ENCODE peak calls at places on chromosomes 5 and 9, in four cellular contexts. Y is fibroblast of the aortic adventitia, T is PC-3, J is mucosa of descending colon. Q is an unnamed sample.
A peak's percentile ranks its signal among the peaks of the same experiment; 100 is the strongest.

GRCh38 chr5:43553381-43553780 is 3.5 kb downstream of the PAIP1 start:
- DNase-seq in Y (peak; percentile 9), T (peak; percentile 15), J (no peak), Q (no peak)

GRCh38 chr9:136942112-136942880 is 2.2 kb downstream of the FBXW5 start:
- DNase-seq in Y (no peak), T (no peak), J (no peak), Q (no peak)

GRCh38 chr5:94422819-94423218 is 195.6 kb downstream of the KIAA0825 start:
- DNase-seq in Y (peak; percentile 27), T (peak; percentile 64), J (no peak), Q (no peak)

GRCh38 chr9:69346596-69347390 is 21.8 kb downstream of the ENTREP1 start:
- DNase-seq in Y (no peak), T (peak; percentile 23), J (no peak), Q (no peak)

GRCh38 chr9:37324691-37325490 is 97.6 kb upstream of the GRHPR start:
- DNase-seq in Y (no peak), T (no peak), J (no peak), Q (no peak)

GRCh38 chr9:21965401-21965951 is 28.7 kb downstream of the CDKN2A start:
- DNase-seq in Y (peak; percentile 70), T (peak; percentile 60), J (peak; percentile 76), Q (no peak)

GRCh38 chr5:32276173-32276853 is 36.4 kb downstream of the MTMR12 start:
- DNase-seq in Y (peak; percentile 70), T (no peak), J (no peak), Q (no peak)

GRCh38 chr5:139414601-139415121 is 10.8 kb upstream of the SPATA24 start:
- DNase-seq in Y (no peak), T (no peak), J (no peak), Q (no peak)

GRCh38 chr9:116421006-116421538 is 266.0 kb upstream of the TRIM32 start:
- DNase-seq in Y (peak; percentile 54), T (no peak), J (no peak), Q (peak; percentile 5)

GRCh38 chr5:132257131-132258101 is at the start of gene PDLIM4:
- DNase-seq in Y (no peak), T (no peak), J (no peak), Q (peak; percentile 53)

GRCh38 chr5:110925916-110926315 is 145.6 kb upstream of the TSLP start:
- DNase-seq in Y (peak; percentile 25), T (no peak), J (no peak), Q (no peak)

GRCh38 chr5:139658928-139659667 is 10.9 kb downstream of the CXXC5 start:
- DNase-seq in Y (peak; percentile 73), T (peak; percentile 33), J (peak; percentile 58), Q (peak; percentile 98)

GRCh38 chr9:5416962-5417361 is 20.8 kb downstream of the PLGRKT start:
- DNase-seq in Y (no peak), T (no peak), J (no peak), Q (no peak)

GRCh38 chr5:79227484-79227995 is 8.4 kb upstream of the JMY start:
- DNase-seq in Y (no peak), T (no peak), J (no peak), Q (no peak)

GRCh38 chr5:140020601-140021177 is 22.4 kb downstream of the NRG2 start:
- DNase-seq in Y (peak; percentile 42), T (no peak), J (no peak), Q (peak; percentile 67)

GRCh38 chr9:4814913-4815312 is 22.2 kb downstream of the RCL1 start:
- DNase-seq in Y (no peak), T (no peak), J (no peak), Q (no peak)

GRCh38 chr9:100427366-100428263 is 672 bp downstream of the MSANTD3 start:
- DNase-seq in Y (peak; percentile 69), T (peak; percentile 53), J (peak; percentile 66), Q (peak; percentile 81)

GRCh38 chr9:33690156-33690908 is 105.0 kb upstream of the PRSS3 start:
- DNase-seq in Y (no peak), T (no peak), J (no peak), Q (no peak)

GRCh38 chr5:74251106-74252032 is 389.2 kb downstream of the ENC1 start:
- DNase-seq in Y (peak; percentile 97), T (peak; percentile 91), J (no peak), Q (peak; percentile 78)

GRCh38 chr9:121883281-121884056 is 209.6 kb downstream of the TTLL11 start:
- DNase-seq in Y (peak; percentile 52), T (no peak), J (no peak), Q (peak; percentile 26)

GRCh38 chr5:172748341-172748843 is 22.6 kb downstream of the DUSP1 start:
- DNase-seq in Y (no peak), T (no peak), J (no peak), Q (no peak)

GRCh38 chr5:33611882-33612281 is 171.1 kb downstream of the TARS1 start:
- DNase-seq in Y (peak; percentile 76), T (peak; percentile 77), J (no peak), Q (no peak)
- H3K4me3 ChIP-seq in Y (no peak overlapping the region), T (no peak overlapping the region), J (no peak overlapping the region), Q (no peak overlapping the region)

DNA sequence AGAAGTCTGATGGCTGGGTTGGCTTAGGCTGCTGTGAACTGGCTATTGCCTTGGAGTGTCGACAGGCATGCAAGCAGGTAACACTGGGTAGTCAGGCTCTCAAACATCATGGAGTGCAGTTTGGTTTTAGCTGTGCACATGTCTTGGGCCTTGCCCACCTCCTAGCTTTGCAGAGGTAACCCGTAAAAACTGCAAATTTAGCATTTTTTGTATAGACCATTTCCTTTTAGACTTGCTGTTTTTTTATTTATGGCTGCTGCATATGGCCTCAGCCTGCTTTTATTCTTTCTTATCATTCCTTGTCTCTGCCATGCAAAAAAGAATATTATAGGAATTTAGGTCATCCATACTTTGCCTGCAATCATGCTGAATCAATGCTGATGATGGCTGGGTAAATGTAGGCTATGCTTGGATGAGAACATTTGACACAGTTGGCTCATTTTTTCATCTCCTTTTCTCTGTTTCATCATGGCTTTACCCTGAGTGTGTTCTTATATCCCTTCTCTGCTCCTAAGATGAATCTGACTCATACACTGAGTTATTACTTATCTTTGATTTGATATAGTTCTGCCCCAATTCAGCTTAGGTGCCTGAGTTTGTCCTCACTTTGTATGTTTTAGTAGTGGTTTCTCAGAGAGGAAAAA is 27.2 kb downstream of the RECK start:
- DNase-seq in Y (peak; percentile 75), T (no peak), J (no peak), Q (no peak)
- H3K4me3 ChIP-seq in Y (no peak overlapping the region), T (no peak overlapping the region), J (no peak overlapping the region), Q (no peak overlapping the region)

GRCh38 chr9:114365194-114365593 is 22.6 kb downstream of the AKNA start:
- DNase-seq in Y (no peak), T (no peak), J (no peak), Q (no peak)

GRCh38 chr9:114367406-114367805 is 20.4 kb downstream of the AKNA start:
- DNase-seq in Y (no peak), T (no peak), J (no peak), Q (no peak)

GRCh38 chr9:114364528-114365041 is 23.2 kb downstream of the AKNA start:
- DNase-seq in Y (no peak), T (peak; percentile 62), J (no peak), Q (no peak)

GRCh38 chr9:114367823-114368609 is 19.8 kb downstream of the AKNA start:
- DNase-seq in Y (no peak), T (no peak), J (no peak), Q (no peak)

GRCh38 chr9:114366334-114367128 is 21.3 kb downstream of the AKNA start:
- DNase-seq in Y (peak; percentile 87), T (peak; percentile 87), J (no peak), Q (peak; percentile 26)
- H3K4me3 ChIP-seq in Y (no peak overlapping the region), T (no peak overlapping the region), J (no peak overlapping the region), Q (no peak overlapping the region)

GRCh38 chr9:101449071-101449721 is 13.6 kb upstream of the ALDOB start:
- DNase-seq in Y (peak; percentile 37), T (peak; percentile 66), J (peak; percentile 89), Q (peak; percentile 78)

GRCh38 chr9:101445353-101446029 is 9.9 kb upstream of the ALDOB start:
- DNase-seq in Y (peak; percentile 33), T (no peak), J (no peak), Q (no peak)

GRCh38 chr9:101451498-101451897 is 15.9 kb upstream of the ALDOB start:
- DNase-seq in Y (no peak), T (no peak), J (no peak), Q (no peak)

GRCh38 chr9:101446732-101447131 is 11.2 kb upstream of the ALDOB start:
- DNase-seq in Y (no peak), T (no peak), J (no peak), Q (no peak)

GRCh38 chr9:101448680-101449070 is 13.1 kb upstream of the ALDOB start:
- DNase-seq in Y (no peak), T (no peak), J (no peak), Q (no peak)
- H3K4me3 ChIP-seq in Y (no peak overlapping the region), T (peak overlapping the region; percentile 73), J (no peak overlapping the region), Q (peak overlapping the region; percentile 65)

DNA sequence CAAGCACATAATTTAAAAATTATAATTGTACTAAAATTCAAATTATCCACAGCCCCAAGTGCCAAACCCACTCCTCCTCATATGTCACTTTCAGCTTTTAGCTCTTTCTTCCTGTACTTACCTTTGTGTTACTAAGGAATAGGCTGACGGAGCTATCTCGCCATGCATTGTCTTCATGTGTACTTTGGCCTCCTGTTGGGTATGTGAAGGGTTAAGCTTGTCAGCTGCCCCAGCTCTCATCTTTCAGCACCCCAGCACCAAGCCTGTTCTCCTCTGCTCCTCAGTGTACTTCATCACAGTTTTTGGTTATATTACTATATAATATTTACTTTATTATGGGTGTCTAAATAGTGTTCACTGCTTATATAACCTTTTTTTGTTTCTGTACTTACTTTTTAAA is 46.2 kb downstream of the OSTF1 start:
- DNase-seq in Y (no peak), T (no peak), J (no peak), Q (no peak)
- H3K4me3 ChIP-seq in Y (no peak overlapping the region), T (no peak overlapping the region), J (no peak overlapping the region), Q (no peak overlapping the region)

Q was measured in MG63.